ENCODE peak calls at places on chromosomes 3 and 15, in six cellular contexts. One of them, this sample, is unnamed.

GRCh38 chr3:185362850-185363661 is at the start of gene MAP3K13:
- DNase-seq in transverse colon: peak
- DNase-seq in fibroblast of lung: peak
- DNase-seq in BJ: peak
- DNase-seq in foreskin fibroblast: peak
- DNase-seq in heart left ventricle: peak
- DNase-seq in this sample: peak

GRCh38 chr15:71800835-71801745 is 9.3 kb upstream of the NR2E3 start:
- DNase-seq in heart left ventricle: no peak
- DNase-seq in transverse colon: peak
- DNase-seq in fibroblast of lung: peak
- DNase-seq in foreskin fibroblast: peak
- DNase-seq in BJ: no peak
- DNase-seq in this sample: peak

GRCh38 chr3:31289592-31289991 is 243.1 kb upstream of the STT3B start:
- DNase-seq in heart left ventricle: no peak
- DNase-seq in BJ: no peak
- DNase-seq in transverse colon: no peak
- DNase-seq in foreskin fibroblast: no peak
- DNase-seq in fibroblast of lung: no peak
- DNase-seq in this sample: no peak

GRCh38 chr3:64067510-64068346 is 44.4 kb upstream of the PSMD6 start:
- DNase-seq in foreskin fibroblast: peak
- DNase-seq in BJ: no peak
- DNase-seq in heart left ventricle: no peak
- DNase-seq in fibroblast of lung: no peak
- DNase-seq in transverse colon: no peak
- DNase-seq in this sample: no peak

GRCh38 chr15:49370782-49371181 is 52.3 kb upstream of the FGF7 start:
- DNase-seq in foreskin fibroblast: peak
- DNase-seq in transverse colon: no peak
- DNase-seq in heart left ventricle: no peak
- DNase-seq in fibroblast of lung: peak
- DNase-seq in BJ: no peak
- DNase-seq in this sample: no peak

GRCh38 chr15:56232058-56232457 is 11.6 kb downstream of the RFX7 start:
- DNase-seq in fibroblast of lung: no peak
- DNase-seq in BJ: no peak
- DNase-seq in heart left ventricle: no peak
- DNase-seq in foreskin fibroblast: no peak
- DNase-seq in transverse colon: no peak
- DNase-seq in this sample: no peak

GRCh38 chr3:29601861-29602585 is 321.2 kb downstream of the RBMS3 start:
- DNase-seq in transverse colon: no peak
- DNase-seq in BJ: no peak
- DNase-seq in foreskin fibroblast: no peak
- DNase-seq in heart left ventricle: no peak
- DNase-seq in fibroblast of lung: no peak
- DNase-seq in this sample: no peak

GRCh38 chr3:84547207-84547606 is 411.6 kb upstream of the CADM2 start:
- DNase-seq in transverse colon: no peak
- DNase-seq in heart left ventricle: no peak
- DNase-seq in BJ: no peak
- DNase-seq in foreskin fibroblast: no peak
- DNase-seq in fibroblast of lung: no peak
- DNase-seq in this sample: no peak

GRCh38 chr15:79299836-79300235 is 11.1 kb upstream of the TMED3 start:
- DNase-seq in BJ: no peak
- DNase-seq in foreskin fibroblast: no peak
- DNase-seq in heart left ventricle: no peak
- DNase-seq in transverse colon: no peak
- DNase-seq in fibroblast of lung: no peak
- DNase-seq in this sample: no peak

GRCh38 chr3:41579861-41580260 is 380.6 kb downstream of the CTNNB1 start:
- DNase-seq in foreskin fibroblast: no peak
- DNase-seq in transverse colon: no peak
- DNase-seq in fibroblast of lung: no peak
- DNase-seq in heart left ventricle: no peak
- DNase-seq in BJ: no peak
- DNase-seq in this sample: no peak

GRCh38 chr15:38036790-38037338 is 102.4 kb downstream of the TMCO5A start:
- DNase-seq in transverse colon: no peak
- DNase-seq in heart left ventricle: no peak
- DNase-seq in fibroblast of lung: no peak
- DNase-seq in foreskin fibroblast: no peak
- DNase-seq in BJ: no peak
- DNase-seq in this sample: no peak

GRCh38 chr15:39746176-39746575 is 36.5 kb downstream of the FSIP1 start:
- DNase-seq in transverse colon: no peak
- DNase-seq in foreskin fibroblast: peak
- DNase-seq in heart left ventricle: no peak
- DNase-seq in fibroblast of lung: peak
- DNase-seq in BJ: no peak
- DNase-seq in this sample: no peak

GRCh38 chr3:43902415-43902814 is 211.7 kb downstream of the ABHD5 start:
- DNase-seq in foreskin fibroblast: no peak
- DNase-seq in heart left ventricle: no peak
- DNase-seq in BJ: no peak
- DNase-seq in fibroblast of lung: no peak
- DNase-seq in transverse colon: no peak
- DNase-seq in this sample: no peak

GRCh38 chr3:58214484-58215316 is 3.9 kb upstream of the DNASE1L3 start:
- DNase-seq in fibroblast of lung: peak
- DNase-seq in foreskin fibroblast: peak
- DNase-seq in BJ: no peak
- DNase-seq in heart left ventricle: no peak
- DNase-seq in transverse colon: peak
- DNase-seq in this sample: no peak

GRCh38 chr3:140499114-140499757 is 178.6 kb upstream of the TRIM42 start:
- DNase-seq in fibroblast of lung: no peak
- DNase-seq in BJ: no peak
- DNase-seq in heart left ventricle: no peak
- DNase-seq in transverse colon: no peak
- DNase-seq in foreskin fibroblast: peak
- DNase-seq in this sample: no peak

GRCh38 chr15:40070166-40070557 is 31.2 kb upstream of the SRP14 start:
- DNase-seq in heart left ventricle: no peak
- DNase-seq in BJ: no peak
- DNase-seq in transverse colon: no peak
- DNase-seq in fibroblast of lung: no peak
- DNase-seq in foreskin fibroblast: no peak
- DNase-seq in this sample: no peak

GRCh38 chr15:90249123-90249863 is at the start of gene TTLL13:
- DNase-seq in fibroblast of lung: peak
- DNase-seq in foreskin fibroblast: peak
- DNase-seq in transverse colon: peak
- DNase-seq in heart left ventricle: peak
- DNase-seq in BJ: no peak
- DNase-seq in this sample: no peak

GRCh38 chr3:175266993-175267960 is 408.1 kb downstream of the NAALADL2 start:
- DNase-seq in heart left ventricle: no peak
- DNase-seq in transverse colon: no peak
- DNase-seq in foreskin fibroblast: peak
- DNase-seq in fibroblast of lung: peak
- DNase-seq in BJ: peak
- DNase-seq in this sample: peak

GRCh38 chr3:48039487-48040190 is 23.4 kb upstream of the MAP4 start:
- DNase-seq in fibroblast of lung: peak
- DNase-seq in heart left ventricle: no peak
- DNase-seq in transverse colon: no peak
- DNase-seq in BJ: peak
- DNase-seq in foreskin fibroblast: peak
- DNase-seq in this sample: no peak

GRCh38 chr3:188220988-188221818 is 67.2 kb downstream of the LPP start:
- DNase-seq in foreskin fibroblast: peak
- DNase-seq in fibroblast of lung: peak
- DNase-seq in heart left ventricle: peak
- DNase-seq in transverse colon: peak
- DNase-seq in BJ: peak
- DNase-seq in this sample: no peak

GRCh38 chr3:40989141-40990061 is 209.9 kb upstream of the CTNNB1 start:
- DNase-seq in foreskin fibroblast: no peak
- DNase-seq in fibroblast of lung: no peak
- DNase-seq in heart left ventricle: no peak
- DNase-seq in BJ: no peak
- DNase-seq in transverse colon: no peak
- DNase-seq in this sample: no peak

GRCh38 chr3:8769088-8769822 is at the start of gene OXTR:
- DNase-seq in fibroblast of lung: peak
- DNase-seq in BJ: peak
- DNase-seq in transverse colon: peak
- DNase-seq in heart left ventricle: peak
- DNase-seq in foreskin fibroblast: peak
- DNase-seq in this sample: peak

GRCh38 chr15:58410353-58410752 is 21.4 kb upstream of the LIPC start:
- DNase-seq in BJ: no peak
- DNase-seq in transverse colon: no peak
- DNase-seq in heart left ventricle: no peak
- DNase-seq in fibroblast of lung: peak
- DNase-seq in foreskin fibroblast: peak
- DNase-seq in this sample: peak

GRCh38 chr15:39828374-39828931 is 45.8 kb upstream of the FSIP1 start:
- DNase-seq in heart left ventricle: no peak
- DNase-seq in fibroblast of lung: peak
- DNase-seq in transverse colon: peak
- DNase-seq in foreskin fibroblast: peak
- DNase-seq in BJ: no peak
- DNase-seq in this sample: no peak

GRCh38 chr3:72847282-72847681 is 963 bp downstream of the SHQ1 start:
- DNase-seq in heart left ventricle: no peak
- DNase-seq in BJ: no peak
- DNase-seq in foreskin fibroblast: no peak
- DNase-seq in transverse colon: no peak
- DNase-seq in fibroblast of lung: no peak
- DNase-seq in this sample: no peak

GRCh38 chr3:72847751-72848702 is at the start of gene SHQ1:
- DNase-seq in foreskin fibroblast: peak
- DNase-seq in heart left ventricle: peak
- DNase-seq in BJ: peak
- DNase-seq in fibroblast of lung: peak
- DNase-seq in transverse colon: peak
- DNase-seq in this sample: peak

GRCh38 chr3:72844436-72844999 is 3.7 kb downstream of the SHQ1 start:
- DNase-seq in heart left ventricle: no peak
- DNase-seq in transverse colon: no peak
- DNase-seq in BJ: no peak
- DNase-seq in foreskin fibroblast: peak
- DNase-seq in fibroblast of lung: peak
- DNase-seq in this sample: no peak

DNA sequence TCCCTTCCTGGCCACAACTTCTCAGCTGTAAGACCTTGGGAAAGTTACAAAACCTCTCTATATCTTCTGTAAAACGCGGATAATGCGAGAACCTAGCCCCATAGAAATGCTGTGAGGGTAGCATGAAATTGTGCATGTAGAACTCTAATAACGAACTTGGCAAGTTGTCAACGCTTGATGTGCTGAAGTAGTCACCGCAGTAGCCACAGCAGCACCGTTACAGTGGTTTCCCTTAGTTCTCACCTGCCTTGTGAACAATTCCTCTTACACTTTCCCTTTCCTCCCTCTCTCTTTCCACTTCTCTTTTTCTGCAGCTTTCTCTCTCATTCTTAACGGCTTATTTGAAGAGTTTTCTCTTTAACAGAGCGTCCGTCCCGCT is 447 bp upstream of the SHQ1 start:
- DNase-seq in foreskin fibroblast: peak
- DNase-seq in heart left ventricle: no peak
- DNase-seq in fibroblast of lung: no peak
- DNase-seq in transverse colon: no peak
- DNase-seq in BJ: no peak
- DNase-seq in this sample: no peak
- H3K4me3 ChIP-seq in foreskin fibroblast: peak
- H3K4me3 ChIP-seq in heart left ventricle: peak
- H3K4me3 ChIP-seq in fibroblast of lung: peak
- H3K4me3 ChIP-seq in transverse colon: peak
- H3K4me3 ChIP-seq in BJ: peak
- H3K4me3 ChIP-seq in this sample: peak

GRCh38 chr3:66572090-66572632 is 71.3 kb upstream of the LRIG1 start:
- DNase-seq in transverse colon: no peak
- DNase-seq in fibroblast of lung: no peak
- DNase-seq in BJ: no peak
- DNase-seq in heart left ventricle: no peak
- DNase-seq in foreskin fibroblast: no peak
- DNase-seq in this sample: no peak
- H3K4me3 ChIP-seq in transverse colon: no peak
- H3K4me3 ChIP-seq in fibroblast of lung: no peak
- H3K4me3 ChIP-seq in BJ: no peak
- H3K4me3 ChIP-seq in heart left ventricle: no peak
- H3K4me3 ChIP-seq in foreskin fibroblast: no peak
- H3K4me3 ChIP-seq in this sample: no peak

DNA sequence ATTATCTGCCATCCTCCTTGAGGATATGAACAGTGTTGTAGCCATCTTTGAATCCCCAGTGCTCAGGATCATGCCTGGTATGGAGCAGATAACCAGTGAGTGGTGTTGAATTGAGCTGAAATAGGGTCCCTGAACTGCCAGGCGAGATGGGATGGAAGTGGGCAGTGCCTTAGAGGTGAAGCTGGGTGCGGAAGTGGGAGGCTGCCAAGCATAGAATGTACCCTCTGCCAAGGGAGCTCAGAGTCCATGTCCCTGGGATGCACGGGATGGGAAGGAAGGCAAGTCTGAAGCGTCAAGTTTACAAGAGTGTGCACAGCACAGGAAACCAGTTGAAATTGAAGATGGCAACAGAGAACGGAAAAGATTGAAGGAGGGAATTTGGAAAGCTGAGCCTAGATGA is 147.0 kb downstream of the CACNA1D start:
- DNase-seq in transverse colon: no peak
- DNase-seq in BJ: no peak
- DNase-seq in fibroblast of lung: no peak
- DNase-seq in foreskin fibroblast: no peak
- DNase-seq in heart left ventricle: no peak
- DNase-seq in this sample: no peak
- H3K4me3 ChIP-seq in transverse colon: no peak
- H3K4me3 ChIP-seq in BJ: no peak
- H3K4me3 ChIP-seq in fibroblast of lung: no peak
- H3K4me3 ChIP-seq in foreskin fibroblast: no peak
- H3K4me3 ChIP-seq in heart left ventricle: no peak
- H3K4me3 ChIP-seq in this sample: no peak

GRCh38 chr3:117885046-117885445 is 1149.6 kb downstream of the IGSF11 start:
- DNase-seq in fibroblast of lung: peak
- DNase-seq in foreskin fibroblast: no peak
- DNase-seq in transverse colon: no peak
- DNase-seq in BJ: no peak
- DNase-seq in heart left ventricle: no peak
- DNase-seq in this sample: no peak

GRCh38 chr3:117886147-117886546 is 1148.5 kb downstream of the IGSF11 start:
- DNase-seq in BJ: no peak
- DNase-seq in fibroblast of lung: no peak
- DNase-seq in transverse colon: no peak
- DNase-seq in foreskin fibroblast: no peak
- DNase-seq in heart left ventricle: no peak
- DNase-seq in this sample: no peak

GRCh38 chr3:117892431-117892841 is 1142.2 kb downstream of the IGSF11 start:
- DNase-seq in heart left ventricle: no peak
- DNase-seq in foreskin fibroblast: peak
- DNase-seq in fibroblast of lung: peak
- DNase-seq in transverse colon: no peak
- DNase-seq in BJ: no peak
- DNase-seq in this sample: no peak

GRCh38 chr3:117887896-117888295 is 1146.8 kb downstream of the IGSF11 start:
- DNase-seq in BJ: no peak
- DNase-seq in foreskin fibroblast: peak
- DNase-seq in transverse colon: no peak
- DNase-seq in heart left ventricle: no peak
- DNase-seq in fibroblast of lung: no peak
- DNase-seq in this sample: no peak

GRCh38 chr3:117887031-117887430 is 1147.6 kb downstream of the IGSF11 start:
- DNase-seq in heart left ventricle: no peak
- DNase-seq in foreskin fibroblast: no peak
- DNase-seq in BJ: no peak
- DNase-seq in fibroblast of lung: no peak
- DNase-seq in transverse colon: no peak
- DNase-seq in this sample: no peak
- H3K4me3 ChIP-seq in heart left ventricle: no peak
- H3K4me3 ChIP-seq in foreskin fibroblast: no peak
- H3K4me3 ChIP-seq in BJ: no peak
- H3K4me3 ChIP-seq in fibroblast of lung: no peak
- H3K4me3 ChIP-seq in transverse colon: no peak
- H3K4me3 ChIP-seq in this sample: no peak